ENCODE peak calls at places on chromosomes 11 and 22, in seven cellular contexts. One of them, this sample, is unnamed.

GRCh38 chr11:102244681-102245409 is 72.4 kb upstream of the BIRC3 start:
- DNase-seq in nephron progenitor cell: no peak
- DNase-seq in RWPE1: peak
- DNase-seq in IMR-90: peak
- DNase-seq in upper lobe of right lung: no peak
- DNase-seq in HFF-Myc: no peak
- DNase-seq in AG04450: no peak
- DNase-seq in this sample: no peak

GRCh38 chr11:65078151-65078550 is 5.7 kb downstream of the CDCA5 start:
- DNase-seq in nephron progenitor cell: peak
- DNase-seq in RWPE1: peak
- DNase-seq in IMR-90: peak
- DNase-seq in upper lobe of right lung: peak
- DNase-seq in HFF-Myc: no peak
- DNase-seq in AG04450: no peak
- DNase-seq in this sample: no peak

GRCh38 chr11:118953265-118953664 is 2.8 kb upstream of the UPK2 start:
- DNase-seq in nephron progenitor cell: peak
- DNase-seq in RWPE1: no peak
- DNase-seq in IMR-90: peak
- DNase-seq in upper lobe of right lung: no peak
- DNase-seq in HFF-Myc: no peak
- DNase-seq in AG04450: no peak
- DNase-seq in this sample: no peak

GRCh38 chr11:75534291-75535038 is 8.7 kb upstream of the GDPD5 start:
- DNase-seq in nephron progenitor cell: no peak
- DNase-seq in RWPE1: no peak
- DNase-seq in IMR-90: no peak
- DNase-seq in upper lobe of right lung: no peak
- DNase-seq in HFF-Myc: no peak
- DNase-seq in AG04450: no peak
- DNase-seq in this sample: no peak

GRCh38 chr11:124167852-124168251 is 15.3 kb upstream of the OR10D3 start:
- DNase-seq in nephron progenitor cell: no peak
- DNase-seq in RWPE1: no peak
- DNase-seq in IMR-90: no peak
- DNase-seq in upper lobe of right lung: no peak
- DNase-seq in HFF-Myc: no peak
- DNase-seq in AG04450: no peak
- DNase-seq in this sample: no peak

GRCh38 chr11:31651208-31651607 is 141.6 kb downstream of the ELP4 start:
- DNase-seq in nephron progenitor cell: no peak
- DNase-seq in RWPE1: no peak
- DNase-seq in IMR-90: no peak
- DNase-seq in upper lobe of right lung: no peak
- DNase-seq in HFF-Myc: no peak
- DNase-seq in AG04450: no peak
- DNase-seq in this sample: no peak

GRCh38 chr11:61080986-61081590 is 21.2 kb upstream of the CD5 start:
- DNase-seq in nephron progenitor cell: no peak
- DNase-seq in RWPE1: no peak
- DNase-seq in IMR-90: no peak
- DNase-seq in upper lobe of right lung: no peak
- DNase-seq in HFF-Myc: no peak
- DNase-seq in AG04450: no peak
- DNase-seq in this sample: no peak

GRCh38 chr22:48188211-48188845 is 1425.9 kb downstream of the TBC1D22A start:
- DNase-seq in nephron progenitor cell: no peak
- DNase-seq in RWPE1: no peak
- DNase-seq in IMR-90: no peak
- DNase-seq in upper lobe of right lung: no peak
- DNase-seq in HFF-Myc: no peak
- DNase-seq in AG04450: no peak
- DNase-seq in this sample: no peak

GRCh38 chr22:49663823-49664222 is 163.8 kb downstream of the BRD1 start:
- DNase-seq in nephron progenitor cell: no peak
- DNase-seq in RWPE1: no peak
- DNase-seq in IMR-90: no peak
- DNase-seq in upper lobe of right lung: peak
- DNase-seq in HFF-Myc: no peak
- DNase-seq in AG04450: no peak
- DNase-seq in this sample: no peak

GRCh38 chr11:61119571-61119970 is 17.3 kb downstream of the CD5 start:
- DNase-seq in nephron progenitor cell: no peak
- DNase-seq in RWPE1: no peak
- DNase-seq in IMR-90: no peak
- DNase-seq in upper lobe of right lung: peak
- DNase-seq in HFF-Myc: no peak
- DNase-seq in AG04450: no peak
- DNase-seq in this sample: no peak

GRCh38 chr11:86947541-86947940 is 7.7 kb downstream of the FZD4 start:
- DNase-seq in nephron progenitor cell: no peak
- DNase-seq in RWPE1: no peak
- DNase-seq in IMR-90: peak
- DNase-seq in upper lobe of right lung: no peak
- DNase-seq in HFF-Myc: no peak
- DNase-seq in AG04450: no peak
- DNase-seq in this sample: no peak

GRCh38 chr11:61534025-61534900 is 25.7 kb downstream of the LRRC10B start:
- DNase-seq in nephron progenitor cell: no peak
- DNase-seq in RWPE1: no peak
- DNase-seq in IMR-90: no peak
- DNase-seq in upper lobe of right lung: no peak
- DNase-seq in HFF-Myc: no peak
- DNase-seq in AG04450: no peak
- DNase-seq in this sample: no peak

GRCh38 chr11:61787928-61788491 is 4.4 kb downstream of the TMEM258 start:
- DNase-seq in nephron progenitor cell: peak
- DNase-seq in RWPE1: no peak
- DNase-seq in IMR-90: peak
- DNase-seq in upper lobe of right lung: no peak
- DNase-seq in HFF-Myc: peak
- DNase-seq in AG04450: peak
- DNase-seq in this sample: no peak

GRCh38 chr11:123640677-123641494 is 13.5 kb downstream of the SCN3B start:
- DNase-seq in nephron progenitor cell: peak
- DNase-seq in RWPE1: peak
- DNase-seq in IMR-90: peak
- DNase-seq in upper lobe of right lung: peak
- DNase-seq in HFF-Myc: no peak
- DNase-seq in AG04450: no peak
- DNase-seq in this sample: no peak

GRCh38 chr11:13098067-13098466 is 89.0 kb downstream of the RASSF10 start:
- DNase-seq in nephron progenitor cell: no peak
- DNase-seq in RWPE1: peak
- DNase-seq in IMR-90: no peak
- DNase-seq in upper lobe of right lung: no peak
- DNase-seq in HFF-Myc: no peak
- DNase-seq in AG04450: no peak
- DNase-seq in this sample: no peak

GRCh38 chr11:110286298-110287040 is 9.9 kb downstream of the RDX start:
- DNase-seq in nephron progenitor cell: no peak
- DNase-seq in RWPE1: no peak
- DNase-seq in IMR-90: no peak
- DNase-seq in upper lobe of right lung: no peak
- DNase-seq in HFF-Myc: no peak
- DNase-seq in AG04450: no peak
- DNase-seq in this sample: no peak
- TF ChIP-seq CTCF in nephron progenitor cell: no peak
- TF ChIP-seq CTCF in RWPE1: no peak
- TF ChIP-seq CTCF in IMR-90: no peak
- TF ChIP-seq CTCF in upper lobe of right lung: no peak
- TF ChIP-seq CTCF in HFF-Myc: no peak
- TF ChIP-seq CTCF in AG04450: peak
- TF ChIP-seq CTCF in this sample: no peak

GRCh38 chr22:41501209-41501608 is 32.3 kb downstream of the ACO2 start:
- DNase-seq in nephron progenitor cell: no peak
- DNase-seq in RWPE1: no peak
- DNase-seq in IMR-90: no peak
- DNase-seq in upper lobe of right lung: no peak
- DNase-seq in HFF-Myc: no peak
- DNase-seq in AG04450: no peak
- DNase-seq in this sample: no peak
- TF ChIP-seq CTCF in nephron progenitor cell: no peak
- TF ChIP-seq CTCF in RWPE1: no peak
- TF ChIP-seq CTCF in IMR-90: peak
- TF ChIP-seq CTCF in upper lobe of right lung: peak
- TF ChIP-seq CTCF in HFF-Myc: no peak
- TF ChIP-seq CTCF in AG04450: no peak
- TF ChIP-seq CTCF in this sample: peak

GRCh38 chr11:109729761-109730160 is 307.8 kb downstream of the C11orf87 start:
- DNase-seq in nephron progenitor cell: no peak
- DNase-seq in RWPE1: no peak
- DNase-seq in IMR-90: no peak
- DNase-seq in upper lobe of right lung: no peak
- DNase-seq in HFF-Myc: no peak
- DNase-seq in AG04450: no peak
- DNase-seq in this sample: no peak
- TF ChIP-seq CTCF in nephron progenitor cell: no peak
- TF ChIP-seq CTCF in RWPE1: no peak
- TF ChIP-seq CTCF in IMR-90: no peak
- TF ChIP-seq CTCF in upper lobe of right lung: no peak
- TF ChIP-seq CTCF in HFF-Myc: no peak
- TF ChIP-seq CTCF in AG04450: no peak
- TF ChIP-seq CTCF in this sample: no peak

GRCh38 chr22:22352376-22352999 is 107.9 kb downstream of the VPREB1 start:
- DNase-seq in nephron progenitor cell: no peak
- DNase-seq in RWPE1: no peak
- DNase-seq in IMR-90: no peak
- DNase-seq in upper lobe of right lung: no peak
- DNase-seq in HFF-Myc: no peak
- DNase-seq in AG04450: no peak
- DNase-seq in this sample: no peak
- TF ChIP-seq CTCF in nephron progenitor cell: no peak
- TF ChIP-seq CTCF in RWPE1: no peak
- TF ChIP-seq CTCF in IMR-90: no peak
- TF ChIP-seq CTCF in upper lobe of right lung: no peak
- TF ChIP-seq CTCF in HFF-Myc: no peak
- TF ChIP-seq CTCF in AG04450: no peak
- TF ChIP-seq CTCF in this sample: no peak

This sample was measured in AG09319.